ENCODE peak calls at places on chromosome 14, in five cellular contexts. E is WTC11, D is A549, S is GM12878, M is HepG2. R is an unnamed sample.
A peak's percentile ranks its signal among the peaks of the same experiment; 100 is the strongest.

GRCh38 chr14:65206078-65206447 is 103.7 kb upstream of the MAX start:
- DNase-seq in D (no peak), E (no peak), M (no peak), S (no peak), R (no peak)

GRCh38 chr14:54803396-54803795 is 99.2 kb downstream of the GCH1 start:
- DNase-seq in E (no peak), M (no peak), S (no peak), D (no peak), R (no peak)

GRCh38 chr14:73725116-73726024 is 11.2 kb upstream of the PNMA1 start:
- DNase-seq in D (no peak), E (no peak), S (no peak), M (no peak), R (peak; percentile 88)

GRCh38 chr14:24941719-24942118 is 108.2 kb downstream of the STXBP6 start:
- DNase-seq in D (no peak), M (no peak), E (peak; percentile 13), S (no peak), R (no peak)

GRCh38 chr14:33184587-33184986 is 245.9 kb downstream of the NPAS3 start:
- DNase-seq in M (no peak), E (no peak), D (no peak), S (no peak), R (peak; percentile 1)

GRCh38 chr14:60649815-60650381 is 621 bp upstream of the SIX1 start:
- DNase-seq in M (no peak), S (no peak), E (peak; percentile 37), D (no peak), R (no peak)

GRCh38 chr14:72619071-72619710 is 274.7 kb downstream of the DPF3 start:
- DNase-seq in E (no peak), S (no peak), D (no peak), M (no peak), R (no peak)

GRCh38 chr14:53180272-53181221 is 27.4 kb upstream of the DDHD1 start:
- DNase-seq in E (peak; percentile 68), S (peak; percentile 78), M (peak; percentile 15), D (no peak), R (peak; percentile 7)

GRCh38 chr14:68941820-68942219 is 37.3 kb downstream of the ACTN1 start:
- DNase-seq in M (peak; percentile 88), D (peak; percentile 82), E (peak; percentile 78), S (no peak), R (no peak)

GRCh38 chr14:100308112-100308792 is 2.0 kb upstream of the SLC25A29 start:
- DNase-seq in S (no peak), E (no peak), M (no peak), D (peak; percentile 30), R (no peak)

GRCh38 chr14:100082723-100083122 is 17.5 kb downstream of the EVL start:
- DNase-seq in M (no peak), S (no peak), E (no peak), D (no peak), R (no peak)

GRCh38 chr14:35909675-35910074 is 83.5 kb downstream of the BRMS1L start:
- DNase-seq in D (no peak), M (no peak), S (no peak), E (no peak), R (no peak)

GRCh38 chr14:61219256-61219655 is 61.9 kb downstream of the TMEM30B start:
- DNase-seq in D (no peak), E (no peak), M (no peak), S (no peak), R (no peak)

GRCh38 chr14:93430889-93431670 is at the start of gene UNC79:
- DNase-seq in S (no peak), M (no peak), D (no peak), E (peak; percentile 69), R (peak; percentile 3)

GRCh38 chr14:69726761-69727511 is 40.0 kb upstream of the SRSF5 start:
- DNase-seq in D (peak; percentile 85), E (peak; percentile 87), M (peak; percentile 39), S (peak; percentile 19), R (peak; percentile 75)

GRCh38 chr14:24430143-24430681 is 458 bp downstream of the KHNYN start:
- DNase-seq in D (peak; percentile 74), S (no peak), M (peak; percentile 71), E (peak; percentile 70), R (peak; percentile 74)

GRCh38 chr14:37048666-37049071 is 123.7 kb downstream of the SLC25A21 start:
- DNase-seq in D (no peak), E (no peak), S (no peak), M (no peak), R (no peak)

GRCh38 chr14:65290830-65291229 is 121.7 kb upstream of the FUT8 start:
- DNase-seq in M (peak; percentile 68), D (no peak), S (no peak), E (no peak), R (no peak)

GRCh38 chr14:99736600-99737371 is 52.7 kb downstream of the CYP46A1 start:
- DNase-seq in E (no peak), D (no peak), M (no peak), S (no peak), R (no peak)

GRCh38 chr14:20624495-20625070 is 16.9 kb downstream of the OR6S1 start:
- DNase-seq in D (peak; percentile 75), M (no peak), S (no peak), E (peak; percentile 76), R (peak; percentile 76)

GRCh38 chr14:77154421-77154820 is 12.8 kb upstream of the ZDHHC22 start:
- DNase-seq in D (no peak), S (no peak), E (no peak), M (no peak), R (no peak)

GRCh38 chr14:20782280-20782890 is 1.3 kb downstream of the RNASE6 start:
- DNase-seq in M (no peak), S (no peak), E (no peak), D (no peak), R (no peak)

DNA sequence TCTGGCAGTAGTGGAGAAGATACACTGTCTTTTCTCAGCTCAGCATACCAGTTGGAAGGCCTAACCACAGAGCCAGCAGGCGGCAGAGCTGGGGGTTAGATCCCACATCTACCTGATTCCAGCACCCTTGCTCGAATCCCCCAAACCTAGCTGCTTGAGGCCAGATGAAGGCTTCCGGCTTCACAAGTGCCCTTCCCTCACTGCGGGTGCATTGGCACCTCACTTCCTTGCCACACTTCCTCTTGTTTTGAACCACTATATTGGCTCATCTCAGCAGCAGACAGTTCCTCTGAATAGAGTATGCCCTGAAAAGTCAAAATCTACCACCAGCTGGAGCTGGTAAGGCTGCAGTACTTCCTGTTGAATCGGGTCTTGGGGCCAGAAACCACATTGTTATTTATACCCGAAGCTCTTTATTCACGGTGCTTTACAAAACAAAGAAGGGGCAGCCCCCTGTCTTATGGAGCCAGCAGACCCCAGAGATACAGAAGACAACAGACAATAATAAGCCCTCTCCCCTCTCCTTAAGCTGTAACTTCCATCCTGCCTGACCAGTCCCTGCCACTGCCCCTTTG is 233.7 kb downstream of the EFCAB11 start:
- DNase-seq in S (peak; percentile 50), D (no peak), M (no peak), E (no peak), R (no peak)
- TF ChIP-seq ESRRA in S (no peak), D (no peak), M (no peak), E (no peak), R (no peak)

DNA sequence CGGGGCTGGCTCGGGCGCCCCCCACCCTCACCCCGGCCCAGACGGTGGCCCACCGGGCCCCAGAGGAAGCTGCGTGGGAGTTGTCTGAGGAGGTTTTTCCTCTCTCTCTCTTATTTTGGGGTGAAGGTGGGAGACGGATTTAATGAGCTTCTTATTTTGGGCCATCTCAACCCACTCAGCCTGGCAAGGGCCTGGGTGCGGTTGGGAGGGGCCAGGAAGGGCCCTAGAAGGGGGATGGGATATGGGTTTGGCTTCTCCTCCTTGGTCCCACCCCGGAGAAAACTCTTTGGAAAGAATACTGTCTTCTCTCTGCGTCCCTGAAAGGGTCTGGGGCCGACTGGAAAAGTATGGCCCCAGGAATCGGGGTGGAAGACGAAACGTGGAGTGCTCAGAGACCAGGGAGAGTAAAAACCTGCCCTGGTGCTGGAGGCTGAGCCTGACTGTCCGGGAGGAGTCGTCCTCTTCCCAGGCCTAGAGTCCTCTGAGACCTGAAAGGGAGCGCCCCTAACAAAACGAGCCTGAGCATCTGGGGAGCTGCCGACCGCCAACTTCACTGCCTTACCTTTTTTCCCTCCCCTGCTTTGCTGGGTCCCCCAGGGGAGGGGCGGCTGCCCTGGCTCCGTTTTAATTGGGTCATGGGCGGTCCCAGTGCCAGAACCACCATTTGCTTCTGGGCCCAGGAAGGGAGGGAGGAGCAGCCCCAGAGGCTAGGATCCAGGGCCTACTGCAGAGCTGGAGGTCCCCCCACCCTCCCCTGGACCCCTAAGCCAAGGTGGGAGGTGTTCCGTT is 1.6 kb downstream of the MMP14 start:
- DNase-seq in M (no peak), D (no peak), S (no peak), E (peak; percentile 46), R (no peak)
- TF ChIP-seq ESRRA in M (no peak), D (no peak), S (no peak), E (no peak), R (no peak)

GRCh38 chr14:59134307-59134706 is 54.2 kb upstream of the DAAM1 start:
- DNase-seq in S (no peak), M (peak; percentile 5), E (no peak), D (no peak), R (no peak)

GRCh38 chr14:59133709-59134108 is 54.8 kb upstream of the DAAM1 start:
- DNase-seq in E (no peak), M (no peak), S (no peak), D (no peak), R (no peak)

GRCh38 chr14:59131926-59132763 is 56.3 kb upstream of the DAAM1 start:
- DNase-seq in D (no peak), M (no peak), E (no peak), S (no peak), R (no peak)

GRCh38 chr14:59130472-59130871 is 58.0 kb upstream of the DAAM1 start:
- DNase-seq in M (no peak), S (no peak), D (no peak), E (no peak), R (no peak)

GRCh38 chr14:59133202-59133601 is 55.3 kb upstream of the DAAM1 start:
- DNase-seq in M (no peak), E (no peak), D (no peak), S (no peak), R (peak; percentile 11)
- TF ChIP-seq ESRRA in M (no peak), E (no peak), D (no peak), S (no peak), R (no peak)

GRCh38 chr14:103522649-103523582 is at the start of gene CKB:
- DNase-seq in E (peak; percentile 78), S (no peak), D (peak; percentile 83), M (no peak), R (peak; percentile 73)
- TF ChIP-seq ESRRA in E (no peak), S (no peak), D (no peak), M (no peak), R (no peak)